ENCODE peak calls at places on chromosomes 5 and 9, in six cellular contexts. R is pancreas, Y is tibial artery, Z is coronary artery, D is MM.1S, O is uterus. S is an unnamed sample.

GRCh38 chr5:36908544-36909260 is 32.1 kb downstream of the NIPBL start:
- DNase-seq in O (no peak), Y (no peak), D (peak), R (no peak), Z (no peak), S (no peak)

GRCh38 chr5:135271533-135272310 is 127.3 kb downstream of the MACROH2A1 start:
- DNase-seq in R (no peak), D (no peak), O (no peak), Y (peak), Z (no peak), S (no peak)

GRCh38 chr5:37738057-37738691 is 101.7 kb downstream of the GDNF start:
- DNase-seq in D (peak), Y (no peak), Z (no peak), O (peak), R (no peak), S (no peak)

GRCh38 chr5:38853753-38854470 is 8.1 kb downstream of the OSMR start:
- DNase-seq in D (no peak), O (no peak), Z (no peak), R (no peak), Y (no peak), S (no peak)

GRCh38 chr5:178350361-178351220 is 118.0 kb upstream of the PHYKPL start:
- DNase-seq in Y (no peak), R (peak), Z (no peak), O (no peak), D (no peak), S (no peak)

GRCh38 chr5:132499440-132500243 is 9.1 kb upstream of the IRF1 start:
- DNase-seq in R (no peak), Y (no peak), Z (no peak), O (no peak), D (peak), S (no peak)

GRCh38 chr5:14397717-14398116 is 183.9 kb upstream of the OTULINL start:
- DNase-seq in O (peak), R (no peak), Z (no peak), D (no peak), Y (no peak), S (no peak)

GRCh38 chr5:155029240-155029639 is 15.7 kb downstream of the KIF4B start:
- DNase-seq in Y (no peak), O (no peak), R (no peak), Z (no peak), D (no peak), S (no peak)

GRCh38 chr5:133292300-133292699 is 240.5 kb downstream of the HSPA4 start:
- DNase-seq in Y (no peak), D (peak), R (no peak), O (no peak), Z (no peak), S (no peak)

GRCh38 chr5:1949253-1949652 is 66.5 kb upstream of the IRX4 start:
- DNase-seq in Y (no peak), D (no peak), O (no peak), R (peak), Z (no peak), S (no peak)

GRCh38 chr5:136053336-136054121 is 24.7 kb downstream of the TGFBI start:
- DNase-seq in O (no peak), Y (peak), Z (no peak), R (no peak), D (no peak), S (no peak)

GRCh38 chr5:55454282-55454681 is 80.5 kb downstream of the PLPP1 start:
- DNase-seq in D (no peak), Z (no peak), Y (no peak), R (no peak), O (no peak), S (no peak)

GRCh38 chr5:66987126-66987525 is 209.5 kb downstream of the CD180 start:
- DNase-seq in Y (no peak), Z (no peak), O (no peak), D (no peak), R (no peak), S (no peak)

GRCh38 chr5:80600943-80601693 is 31.0 kb upstream of the ANKRD34B start:
- DNase-seq in Z (no peak), R (no peak), Y (no peak), O (no peak), D (no peak), S (no peak)

GRCh38 chr9:112002131-112002846 is 105.7 kb downstream of the UGCG start:
- DNase-seq in Y (no peak), D (peak), O (no peak), R (no peak), Z (no peak), S (no peak)

GRCh38 chr5:124524552-124525232 is 221.7 kb downstream of the ZNF608 start:
- DNase-seq in R (no peak), O (no peak), Y (no peak), Z (no peak), D (peak), S (no peak)

GRCh38 chr5:994272-994607 is 14.4 kb upstream of the NKD2 start:
- DNase-seq in R (no peak), Y (peak), O (no peak), Z (no peak), D (no peak), S (no peak)

GRCh38 chr5:35133186-35133585 is 85.4 kb upstream of the AGXT2 start:
- DNase-seq in R (no peak), O (no peak), Y (no peak), Z (no peak), D (no peak), S (no peak)
- H3K27ac ChIP-seq in R (no peak), O (no peak), Y (no peak), Z (no peak), D (no peak), S (no peak)

GRCh38 chr9:89318123-89319014 is at the start of gene SECISBP2:
- DNase-seq in O (peak), Y (peak), R (peak), Z (peak), D (peak), S (peak)

GRCh38 chr9:89325733-89326132 is 7.4 kb downstream of the SECISBP2 start:
- DNase-seq in Z (no peak), O (no peak), Y (no peak), R (no peak), D (no peak), S (no peak)

GRCh38 chr9:89319015-89319905 is 960 bp downstream of the SECISBP2 start:
- DNase-seq in Z (no peak), D (no peak), O (no peak), R (no peak), Y (no peak), S (no peak)

GRCh38 chr9:89328064-89328463 is 9.8 kb downstream of the SECISBP2 start:
- DNase-seq in Z (no peak), O (no peak), D (no peak), R (no peak), Y (no peak), S (no peak)

GRCh38 chr9:89323257-89323841 is 5.0 kb downstream of the SECISBP2 start:
- DNase-seq in Y (no peak), R (no peak), D (no peak), Z (no peak), O (no peak), S (no peak)
- H3K27ac ChIP-seq in Y (no peak), R (no peak), D (no peak), Z (no peak), O (no peak), S (no peak)

GRCh38 chr5:141945511-141946024 is 12.4 kb downstream of the PCDH12 start:
- DNase-seq in O (no peak), R (no peak), Z (no peak), D (no peak), Y (peak), S (no peak)

GRCh38 chr5:141941307-141941706 is 16.7 kb downstream of the PCDH12 start:
- DNase-seq in Z (no peak), D (peak), R (no peak), Y (peak), O (no peak), S (no peak)

GRCh38 chr5:141941779-141942178 is 16.2 kb downstream of the PCDH12 start:
- DNase-seq in D (no peak), Y (no peak), Z (no peak), R (no peak), O (no peak), S (no peak)

GRCh38 chr5:141942185-141942857 is 15.7 kb downstream of the PCDH12 start:
- DNase-seq in Y (no peak), R (no peak), Z (no peak), O (no peak), D (no peak), S (no peak)

DNA sequence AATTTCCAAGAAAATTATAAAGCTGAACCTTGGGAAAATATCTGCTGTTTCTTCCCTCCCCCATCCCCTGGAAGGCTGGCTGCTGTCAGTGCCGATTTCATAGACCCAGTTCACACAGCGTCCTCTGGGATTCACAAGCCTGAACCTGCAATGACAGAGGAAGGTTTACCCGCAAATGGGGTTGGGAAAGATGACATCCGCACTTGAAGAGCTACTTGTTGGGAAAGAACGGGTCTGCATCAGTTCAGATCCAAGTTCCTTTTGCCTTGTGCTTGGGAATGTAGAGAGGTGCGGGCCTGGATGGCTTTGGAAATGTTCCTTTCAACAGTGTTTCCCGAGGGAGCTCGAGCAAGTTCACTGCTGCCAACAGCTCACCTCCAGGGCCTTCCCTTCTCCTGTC is 13.9 kb downstream of the PCDH12 start:
- DNase-seq in Y (no peak), Z (no peak), R (no peak), O (no peak), D (no peak), S (no peak)
- H3K27ac ChIP-seq in Y (no peak), Z (no peak), R (no peak), O (no peak), D (no peak), S (no peak)

GRCh38 chr5:180908998-180909731 is 10.2 kb downstream of the BTNL8 start:
- DNase-seq in R (no peak), D (no peak), Y (no peak), Z (no peak), O (no peak), S (no peak)
- H3K27ac ChIP-seq in R (no peak), D (no peak), Y (no peak), Z (no peak), O (no peak), S (no peak)

GRCh38 chr5:74864823-74865222 is 1.4 kb downstream of the FAM169A start:
- DNase-seq in O (no peak), Y (no peak), Z (no peak), R (no peak), D (no peak), S (no peak)

GRCh38 chr5:74865293-74865798 is 841 bp downstream of the FAM169A start:
- DNase-seq in R (no peak), O (no peak), Z (no peak), Y (no peak), D (no peak), S (no peak)

GRCh38 chr5:74865799-74866652 is at the start of gene FAM169A:
- DNase-seq in O (no peak), R (peak), D (peak), Y (no peak), Z (no peak), S (peak)

GRCh38 chr5:74863726-74864125 is 2.5 kb downstream of the FAM169A start:
- DNase-seq in Z (no peak), R (no peak), Y (no peak), O (no peak), D (no peak), S (no peak)

GRCh38 chr5:74866653-74867162 is 521 bp upstream of the FAM169A start:
- DNase-seq in Y (no peak), Z (no peak), O (no peak), R (no peak), D (no peak), S (no peak)
- H3K27ac ChIP-seq in Y (no peak), Z (no peak), O (no peak), R (no peak), D (no peak), S (peak)

GRCh38 chr5:65481171-65481575 is 547 bp downstream of the ADAMTS6 start:
- DNase-seq in R (no peak), D (no peak), Z (no peak), Y (no peak), O (no peak), S (no peak)
- H3K27ac ChIP-seq in R (peak), D (no peak), Z (peak), Y (peak), O (peak), S (no peak)

GRCh38 chr9:136516191-136516654 is 29.6 kb downstream of the NOTCH1 start:
- DNase-seq in D (no peak), Z (no peak), Y (no peak), O (no peak), R (no peak), S (peak)

GRCh38 chr9:136517012-136517743 is 28.7 kb downstream of the NOTCH1 start:
- DNase-seq in Y (no peak), O (no peak), R (no peak), D (no peak), Z (no peak), S (no peak)

GRCh38 chr9:136518623-136519022 is 27.2 kb downstream of the NOTCH1 start:
- DNase-seq in Y (no peak), R (no peak), Z (no peak), O (no peak), D (no peak), S (no peak)

GRCh38 chr9:136519263-136520052 is 26.4 kb downstream of the NOTCH1 start:
- DNase-seq in O (no peak), Y (no peak), Z (no peak), D (no peak), R (no peak), S (no peak)

GRCh38 chr9:136517950-136518349 is 27.9 kb downstream of the NOTCH1 start:
- DNase-seq in R (no peak), Y (no peak), D (no peak), O (no peak), Z (no peak), S (no peak)
- H3K27ac ChIP-seq in R (no peak), Y (no peak), D (no peak), O (no peak), Z (no peak), S (peak)

DNA sequence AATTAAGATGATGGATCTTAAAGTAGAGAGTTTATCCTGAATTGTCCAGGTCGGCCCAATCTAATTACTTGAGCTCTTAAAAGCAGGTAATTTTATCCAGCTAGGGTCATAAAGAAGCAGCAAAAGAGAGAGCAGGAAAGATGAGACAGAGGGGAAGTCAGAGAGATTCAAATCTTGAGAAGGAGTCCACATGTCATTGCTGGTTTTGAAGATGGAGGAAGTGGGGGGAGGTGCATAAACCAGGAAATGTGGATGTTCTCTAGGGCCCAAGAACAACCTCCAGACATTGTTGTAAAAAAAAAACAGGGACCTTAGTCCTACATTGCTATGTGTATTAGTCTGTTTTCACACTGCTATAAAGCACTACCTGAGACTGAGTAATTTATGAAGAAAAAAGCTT is 66.4 kb downstream of the SLCO4C1 start:
- DNase-seq in R (no peak), O (no peak), Y (no peak), D (no peak), Z (no peak), S (no peak)
- H3K27ac ChIP-seq in R (no peak), O (no peak), Y (no peak), D (no peak), Z (no peak), S (no peak)

GRCh38 chr9:137007816-137008270 is 11.5 kb upstream of the CLIC3 start:
- DNase-seq in Y (no peak), O (no peak), D (no peak), Z (no peak), R (no peak), S (no peak)
- H3K27ac ChIP-seq in Y (no peak), O (no peak), D (no peak), Z (no peak), R (no peak), S (peak)

DNA sequence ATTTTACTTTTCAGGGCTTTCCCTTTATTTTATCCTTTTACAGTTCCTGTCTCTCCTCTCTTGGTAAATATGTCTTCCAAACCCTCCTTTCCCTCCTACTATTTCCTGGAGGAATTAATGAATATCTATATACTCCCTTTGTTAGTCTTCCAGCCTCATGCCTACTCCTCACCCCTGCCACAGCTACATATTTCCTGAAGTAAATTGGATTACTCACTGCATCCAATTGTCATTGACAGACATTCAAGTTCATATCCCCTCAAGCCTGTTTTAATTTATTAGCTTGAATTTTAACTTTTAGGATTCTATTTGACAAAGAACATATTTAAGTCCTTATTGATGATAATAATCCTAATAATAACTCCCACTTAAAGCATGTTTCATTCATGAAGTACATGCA is 314.5 kb downstream of the TMEM161B start:
- DNase-seq in Z (no peak), Y (no peak), R (no peak), O (no peak), D (no peak), S (no peak)
- H3K27ac ChIP-seq in Z (no peak), Y (no peak), R (no peak), O (no peak), D (no peak), S (no peak)

S was measured in substantia nigra.